ENCODE peak calls at places on chromosomes 16 and 17, in ten cellular contexts. U is anterior cingulate cortex, Q is psoas muscle, F is lower leg skin, G is ELR, H is SJSA1, C is H7, E is tibial artery, B is ureter, Y is ovary. I is an unnamed sample.

GRCh38 chr17:14407541-14407940 is 106.7 kb downstream of the HS3ST3B1 start:
- DNase-seq in U (no peak), Q (no peak), F (no peak), G (no peak), H (no peak), C (no peak), E (no peak), B (no peak), Y (no peak), I (no peak)

GRCh38 chr17:4950075-4950756 is 703 bp upstream of the ENO3 start:
- DNase-seq in U (no peak), Q (peak), F (peak), G (no peak), H (peak), C (no peak), E (peak), B (peak), Y (peak), I (peak)

GRCh38 chr16:69417537-69418199 is 6.8 kb upstream of the CYB5B start:
- DNase-seq in U (peak), Q (no peak), F (no peak), G (peak), H (peak), C (peak), E (no peak), B (peak), Y (no peak), I (no peak)

GRCh38 chr16:24135624-24136296 is 120.4 kb upstream of the CACNG3 start:
- DNase-seq in U (no peak), Q (no peak), F (no peak), G (no peak), H (no peak), C (no peak), E (no peak), B (no peak), Y (no peak), I (no peak)

GRCh38 chr17:19718613-19719364 is 2.4 kb upstream of the SLC47A2 start:
- DNase-seq in U (no peak), Q (peak), F (no peak), G (peak), H (no peak), C (peak), E (no peak), B (no peak), Y (no peak), I (no peak)

GRCh38 chr16:19113577-19114358 is at the start of gene ITPRIPL2:
- DNase-seq in U (peak), Q (peak), F (peak), G (peak), H (peak), C (peak), E (peak), B (peak), Y (peak), I (peak)

GRCh38 chr16:87581867-87582220 is 20.5 kb upstream of the JPH3 start:
- DNase-seq in U (no peak), Q (peak), F (peak), G (peak), H (peak), C (no peak), E (peak), B (peak), Y (peak), I (no peak)

GRCh38 chr17:45353047-45353446 is 36.2 kb upstream of the MAP3K14 start:
- DNase-seq in U (no peak), Q (no peak), F (peak), G (peak), H (no peak), C (no peak), E (no peak), B (no peak), Y (no peak), I (no peak)

GRCh38 chr16:2009791-2010510 is at the start of gene ZNF598:
- DNase-seq in U (peak), Q (peak), F (peak), G (peak), H (peak), C (peak), E (peak), B (peak), Y (peak), I (peak)

GRCh38 chr17:78979780-78980623 is at the start of gene LGALS3BP:
- DNase-seq in U (peak), Q (peak), F (no peak), G (peak), H (peak), C (peak), E (no peak), B (peak), Y (peak), I (no peak)

GRCh38 chr17:42087042-42087701 is 11.1 kb downstream of the ZNF385C start:
- DNase-seq in U (no peak), Q (no peak), F (no peak), G (no peak), H (no peak), C (no peak), E (no peak), B (no peak), Y (no peak), I (no peak)

GRCh38 chr16:17302620-17303019 is 168.1 kb downstream of the XYLT1 start:
- DNase-seq in U (no peak), Q (no peak), F (no peak), G (no peak), H (no peak), C (no peak), E (no peak), B (no peak), Y (no peak), I (no peak)

GRCh38 chr17:44672479-44673093 is 16.3 kb downstream of the MEIOC start:
- DNase-seq in U (no peak), Q (no peak), F (no peak), G (peak), H (peak), C (no peak), E (no peak), B (no peak), Y (no peak), I (no peak)

GRCh38 chr16:3444032-3444388 is 530 bp downstream of the NAA60 start:
- DNase-seq in U (no peak), Q (no peak), F (no peak), G (peak), H (peak), C (no peak), E (no peak), B (no peak), Y (no peak), I (no peak)

GRCh38 chr17:13609953-13610352 is 8.2 kb upstream of the HS3ST3A1 start:
- DNase-seq in U (no peak), Q (no peak), F (no peak), G (no peak), H (no peak), C (no peak), E (no peak), B (no peak), Y (no peak), I (no peak)

GRCh38 chr17:6422654-6423241 is 12.2 kb downstream of the AIPL1 start:
- DNase-seq in U (no peak), Q (no peak), F (no peak), G (no peak), H (no peak), C (peak), E (no peak), B (no peak), Y (no peak), I (no peak)

GRCh38 chr17:7213895-7214299 is 5.7 kb downstream of the DLG4 start:
- DNase-seq in U (peak), Q (peak), F (peak), G (peak), H (no peak), C (peak), E (peak), B (no peak), Y (no peak), I (peak)

GRCh38 chr17:9032583-9032982 is 11.3 kb downstream of the NTN1 start:
- DNase-seq in U (no peak), Q (no peak), F (no peak), G (no peak), H (no peak), C (no peak), E (no peak), B (no peak), Y (no peak), I (no peak)

GRCh38 chr17:15239471-15239870 is 25.7 kb downstream of the PMP22 start:
- DNase-seq in U (no peak), Q (peak), F (no peak), G (no peak), H (no peak), C (no peak), E (no peak), B (no peak), Y (no peak), I (no peak)

GRCh38 chr16:75420987-75421819 is 12.1 kb downstream of the CFDP1 start:
- DNase-seq in U (no peak), Q (peak), F (peak), G (peak), H (no peak), C (peak), E (peak), B (peak), Y (peak), I (peak)

GRCh38 chr17:61291457-61292311 is 108.0 kb upstream of the TBX2 start:
- DNase-seq in U (no peak), Q (no peak), F (no peak), G (no peak), H (no peak), C (no peak), E (no peak), B (peak), Y (no peak), I (no peak)

GRCh38 chr16:14576069-14576468 is 54.0 kb downstream of the PARN start:
- DNase-seq in U (no peak), Q (no peak), F (no peak), G (no peak), H (no peak), C (no peak), E (no peak), B (no peak), Y (no peak), I (no peak)

GRCh38 chr16:56950881-56951771 is 10.6 kb upstream of the CETP start:
- DNase-seq in U (no peak), Q (no peak), F (no peak), G (peak), H (peak), C (peak), E (peak), B (no peak), Y (peak), I (no peak)

GRCh38 chr16:74556375-74556922 is 50.5 kb downstream of the GLG1 start:
- DNase-seq in U (no peak), Q (no peak), F (no peak), G (peak), H (peak), C (no peak), E (no peak), B (no peak), Y (no peak), I (no peak)

GRCh38 chr17:41689497-41690299 is 1.0 kb downstream of the EIF1 start:
- DNase-seq in U (no peak), Q (no peak), F (no peak), G (peak), H (peak), C (no peak), E (no peak), B (peak), Y (no peak), I (no peak)

GRCh38 chr16:8931864-8932263 is 31.8 kb downstream of the USP7 start:
- DNase-seq in U (no peak), Q (peak), F (no peak), G (peak), H (peak), C (peak), E (peak), B (no peak), Y (peak), I (no peak)

GRCh38 chr17:8875957-8876356 is 8.5 kb upstream of the PIK3R6 start:
- DNase-seq in U (no peak), Q (no peak), F (no peak), G (peak), H (no peak), C (peak), E (no peak), B (no peak), Y (no peak), I (no peak)

GRCh38 chr17:74116087-74116717 is 87.3 kb upstream of the RPL38 start:
- DNase-seq in U (no peak), Q (no peak), F (no peak), G (no peak), H (no peak), C (peak), E (no peak), B (no peak), Y (no peak), I (no peak)

GRCh38 chr16:85463672-85464071 is 149.4 kb upstream of the GSE1 start:
- DNase-seq in U (no peak), Q (no peak), F (no peak), G (no peak), H (no peak), C (peak), E (no peak), B (no peak), Y (peak), I (no peak)

GRCh38 chr17:1186923-1187771 is 7.4 kb upstream of the ABR start:
- DNase-seq in U (peak), Q (peak), F (peak), G (peak), H (peak), C (peak), E (peak), B (peak), Y (peak), I (peak)

GRCh38 chr17:77890771-77891170 is 67.7 kb upstream of the TNRC6C start:
- DNase-seq in U (no peak), Q (peak), F (no peak), G (no peak), H (no peak), C (no peak), E (no peak), B (no peak), Y (no peak), I (no peak)

GRCh38 chr17:61179316-61179715 is 220.3 kb upstream of the TBX2 start:
- DNase-seq in U (no peak), Q (no peak), F (no peak), G (no peak), H (no peak), C (no peak), E (no peak), B (no peak), Y (no peak), I (no peak)

GRCh38 chr17:30341703-30342102 is 7.8 kb upstream of the TMIGD1 start:
- DNase-seq in U (no peak), Q (no peak), F (no peak), G (no peak), H (no peak), C (no peak), E (no peak), B (no peak), Y (no peak), I (no peak)

GRCh38 chr17:34764716-34765115 is 185.3 kb downstream of the TMEM132E start:
- DNase-seq in U (no peak), Q (no peak), F (peak), G (no peak), H (no peak), C (peak), E (no peak), B (no peak), Y (no peak), I (no peak)

GRCh38 chr17:51279183-51279582 is 18.8 kb downstream of the UTP18 start:
- DNase-seq in U (no peak), Q (no peak), F (no peak), G (no peak), H (no peak), C (no peak), E (no peak), B (no peak), Y (no peak), I (no peak)

GRCh38 chr17:41906465-41907184 is 12.1 kb downstream of the ACLY start:
- DNase-seq in U (no peak), Q (no peak), F (no peak), G (no peak), H (no peak), C (peak), E (no peak), B (no peak), Y (no peak), I (no peak)

GRCh38 chr17:56165017-56165720 is 11.9 kb downstream of the ANKFN1 start:
- DNase-seq in U (no peak), Q (no peak), F (no peak), G (peak), H (no peak), C (no peak), E (no peak), B (no peak), Y (no peak), I (no peak)

GRCh38 chr16:84647830-84648594 is at the start of gene KLHL36:
- DNase-seq in U (peak), Q (peak), F (peak), G (peak), H (peak), C (peak), E (peak), B (peak), Y (peak), I (peak)

GRCh38 chr17:1108810-1109605 is 70.8 kb downstream of the ABR start:
- DNase-seq in U (no peak), Q (peak), F (peak), G (peak), H (peak), C (peak), E (no peak), B (peak), Y (peak), I (peak)

I was measured in right lobe of liver.